ENCODE peak calls at places on chromosomes 7 and 10, in nine cellular contexts. One of them, this sample, is unnamed.

GRCh38 chr7:55965805-55966421 is 1.5 kb downstream of the NIPSNAP2 start:
- DNase-seq in GM12892: no peak
- DNase-seq in suprapubic skin: no peak
- DNase-seq in NB4: no peak
- DNase-seq in Peyer's patch: no peak
- DNase-seq in spleen: no peak
- DNase-seq in endothelial cell of umbilical vein: no peak
- DNase-seq in GM12891: no peak
- DNase-seq in uterus: no peak
- DNase-seq in this sample: no peak

GRCh38 chr7:110090113-110090820 is 1000.7 kb upstream of the LRRN3 start:
- DNase-seq in suprapubic skin: no peak
- DNase-seq in NB4: peak
- DNase-seq in GM12891: no peak
- DNase-seq in GM12892: no peak
- DNase-seq in Peyer's patch: no peak
- DNase-seq in endothelial cell of umbilical vein: peak
- DNase-seq in spleen: peak
- DNase-seq in uterus: no peak
- DNase-seq in this sample: no peak

GRCh38 chr7:51310131-51310583 is 6.5 kb downstream of the COBL start:
- DNase-seq in Peyer's patch: no peak
- DNase-seq in spleen: no peak
- DNase-seq in suprapubic skin: no peak
- DNase-seq in uterus: no peak
- DNase-seq in GM12892: no peak
- DNase-seq in NB4: no peak
- DNase-seq in endothelial cell of umbilical vein: no peak
- DNase-seq in GM12891: no peak
- DNase-seq in this sample: no peak

GRCh38 chr10:14586901-14587300 is 187.8 kb downstream of the FAM107B start:
- DNase-seq in suprapubic skin: no peak
- DNase-seq in NB4: no peak
- DNase-seq in spleen: no peak
- DNase-seq in GM12891: no peak
- DNase-seq in GM12892: no peak
- DNase-seq in uterus: no peak
- DNase-seq in Peyer's patch: peak
- DNase-seq in endothelial cell of umbilical vein: no peak
- DNase-seq in this sample: no peak

GRCh38 chr10:100980327-100981110 is 6.8 kb downstream of the MRPL43 start:
- DNase-seq in GM12891: no peak
- DNase-seq in spleen: no peak
- DNase-seq in NB4: no peak
- DNase-seq in Peyer's patch: peak
- DNase-seq in GM12892: no peak
- DNase-seq in suprapubic skin: peak
- DNase-seq in endothelial cell of umbilical vein: no peak
- DNase-seq in uterus: no peak
- DNase-seq in this sample: no peak

GRCh38 chr7:66415659-66416265 is 210.6 kb downstream of the TPST1 start:
- DNase-seq in NB4: no peak
- DNase-seq in GM12892: no peak
- DNase-seq in uterus: no peak
- DNase-seq in spleen: no peak
- DNase-seq in endothelial cell of umbilical vein: peak
- DNase-seq in Peyer's patch: no peak
- DNase-seq in GM12891: no peak
- DNase-seq in suprapubic skin: no peak
- DNase-seq in this sample: no peak

GRCh38 chr7:45973725-45974532 is 52.9 kb upstream of the IGFBP3 start:
- DNase-seq in suprapubic skin: no peak
- DNase-seq in Peyer's patch: no peak
- DNase-seq in NB4: no peak
- DNase-seq in GM12892: no peak
- DNase-seq in GM12891: no peak
- DNase-seq in endothelial cell of umbilical vein: no peak
- DNase-seq in uterus: no peak
- DNase-seq in spleen: no peak
- DNase-seq in this sample: no peak

GRCh38 chr10:60781678-60782077 is 3.4 kb downstream of the CDK1 start:
- DNase-seq in NB4: no peak
- DNase-seq in suprapubic skin: no peak
- DNase-seq in spleen: no peak
- DNase-seq in GM12891: no peak
- DNase-seq in Peyer's patch: no peak
- DNase-seq in endothelial cell of umbilical vein: no peak
- DNase-seq in uterus: no peak
- DNase-seq in GM12892: no peak
- DNase-seq in this sample: no peak

GRCh38 chr10:69619626-69620025 is 10.4 kb upstream of the FAM241B start:
- DNase-seq in NB4: no peak
- DNase-seq in GM12892: no peak
- DNase-seq in suprapubic skin: no peak
- DNase-seq in uterus: no peak
- DNase-seq in GM12891: no peak
- DNase-seq in endothelial cell of umbilical vein: no peak
- DNase-seq in spleen: no peak
- DNase-seq in Peyer's patch: no peak
- DNase-seq in this sample: no peak

GRCh38 chr7:87599336-87599735 is 1.3 kb downstream of the ABCB1 start:
- DNase-seq in suprapubic skin: no peak
- DNase-seq in uterus: no peak
- DNase-seq in Peyer's patch: peak
- DNase-seq in spleen: peak
- DNase-seq in GM12891: peak
- DNase-seq in GM12892: peak
- DNase-seq in endothelial cell of umbilical vein: no peak
- DNase-seq in NB4: peak
- DNase-seq in this sample: no peak

GRCh38 chr7:158389514-158390425 is 197.9 kb downstream of the PTPRN2 start:
- DNase-seq in spleen: peak
- DNase-seq in NB4: no peak
- DNase-seq in GM12891: no peak
- DNase-seq in Peyer's patch: no peak
- DNase-seq in GM12892: no peak
- DNase-seq in suprapubic skin: no peak
- DNase-seq in uterus: no peak
- DNase-seq in endothelial cell of umbilical vein: no peak
- DNase-seq in this sample: no peak

GRCh38 chr10:77186936-77187335 is 450.7 kb downstream of the KCNMA1 start:
- DNase-seq in suprapubic skin: no peak
- DNase-seq in endothelial cell of umbilical vein: no peak
- DNase-seq in GM12892: no peak
- DNase-seq in NB4: no peak
- DNase-seq in GM12891: no peak
- DNase-seq in uterus: no peak
- DNase-seq in Peyer's patch: no peak
- DNase-seq in spleen: no peak
- DNase-seq in this sample: no peak

GRCh38 chr10:111391146-111391545 is 314.3 kb downstream of the ADRA2A start:
- DNase-seq in NB4: no peak
- DNase-seq in suprapubic skin: no peak
- DNase-seq in GM12892: no peak
- DNase-seq in GM12891: no peak
- DNase-seq in endothelial cell of umbilical vein: no peak
- DNase-seq in uterus: no peak
- DNase-seq in Peyer's patch: no peak
- DNase-seq in spleen: no peak
- DNase-seq in this sample: no peak

DNA sequence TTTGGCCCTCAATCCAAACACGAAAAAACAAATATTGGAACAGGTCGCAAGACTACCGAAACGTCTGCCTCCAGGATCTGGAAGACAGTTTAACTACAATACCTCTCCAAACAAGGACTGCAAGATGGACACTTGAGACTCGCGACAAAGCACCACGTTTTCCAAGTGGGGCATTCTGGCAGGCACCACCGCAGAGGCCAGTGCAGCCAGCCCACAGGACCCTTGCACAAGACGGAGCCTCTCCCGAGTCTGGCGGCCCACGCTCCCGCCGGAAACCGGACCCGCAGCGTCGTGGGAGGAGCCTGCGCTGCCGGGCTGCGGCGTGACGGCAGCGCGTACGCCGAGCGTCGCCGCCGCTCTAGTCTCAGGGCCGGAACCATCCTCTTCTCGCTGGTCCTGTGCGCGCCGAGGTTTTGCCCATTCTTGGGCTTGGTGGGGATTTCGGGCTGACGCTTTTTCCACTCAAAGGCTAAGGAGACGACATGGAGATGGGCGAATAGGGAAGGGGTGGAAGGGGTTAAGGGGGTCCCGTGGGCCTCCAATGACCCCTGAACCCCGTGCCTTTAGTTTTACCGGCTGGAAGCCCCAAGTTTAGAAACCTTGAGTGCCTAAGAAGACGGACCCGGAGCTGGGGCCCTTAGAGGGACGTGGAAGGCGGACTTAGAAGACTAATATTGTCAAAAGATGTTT is at the start of gene ORC5:
- DNase-seq in GM12891: peak
- DNase-seq in suprapubic skin: peak
- DNase-seq in Peyer's patch: peak
- DNase-seq in spleen: peak
- DNase-seq in endothelial cell of umbilical vein: peak
- DNase-seq in NB4: peak
- DNase-seq in GM12892: peak
- DNase-seq in uterus: peak
- DNase-seq in this sample: peak
- TF ChIP-seq POLR2A in GM12891: peak
- TF ChIP-seq POLR2A in suprapubic skin: no peak
- TF ChIP-seq POLR2A in Peyer's patch: peak
- TF ChIP-seq POLR2A in spleen: no peak
- TF ChIP-seq POLR2A in endothelial cell of umbilical vein: peak
- TF ChIP-seq POLR2A in NB4: peak
- TF ChIP-seq POLR2A in GM12892: peak
- TF ChIP-seq POLR2A in uterus: peak
- TF ChIP-seq POLR2A in this sample: peak

DNA sequence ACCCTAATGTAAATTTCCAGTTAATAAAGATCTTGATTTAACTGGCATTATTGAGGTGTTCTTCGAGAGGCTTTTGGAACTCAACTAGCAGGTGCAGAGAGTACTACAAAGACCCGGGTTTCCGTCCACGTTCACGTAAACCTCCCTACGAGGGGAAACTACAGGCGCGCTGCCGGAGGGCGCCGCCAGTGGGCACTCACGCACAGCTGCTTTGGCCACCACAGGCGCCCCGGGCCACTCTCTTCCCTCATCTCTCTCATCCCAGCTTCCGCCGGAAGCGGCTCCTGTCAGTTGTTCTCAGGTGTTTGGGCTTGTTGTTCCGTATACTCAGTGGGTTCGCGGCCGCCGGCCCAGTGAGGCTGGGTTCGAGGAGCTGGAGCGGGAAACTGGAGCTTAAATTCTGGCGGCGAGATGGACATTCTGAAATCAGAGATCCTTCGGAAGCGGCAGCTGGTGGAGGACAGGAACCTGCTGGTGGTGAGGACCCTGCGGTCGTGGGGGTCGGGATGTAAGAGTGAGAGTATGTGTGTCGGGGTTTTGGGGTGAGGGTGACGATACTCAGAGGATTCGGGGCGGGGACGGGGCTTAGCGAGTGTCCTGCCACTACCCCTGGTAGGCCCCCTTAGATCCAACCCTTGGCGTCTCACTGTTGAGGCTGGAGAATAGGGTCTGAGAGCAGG is at the start of gene PRPF18:
- DNase-seq in GM12891: peak
- DNase-seq in spleen: peak
- DNase-seq in GM12892: peak
- DNase-seq in Peyer's patch: peak
- DNase-seq in suprapubic skin: peak
- DNase-seq in uterus: peak
- DNase-seq in endothelial cell of umbilical vein: peak
- DNase-seq in NB4: peak
- DNase-seq in this sample: peak
- TF ChIP-seq POLR2A in GM12891: peak
- TF ChIP-seq POLR2A in spleen: no peak
- TF ChIP-seq POLR2A in GM12892: peak
- TF ChIP-seq POLR2A in Peyer's patch: peak
- TF ChIP-seq POLR2A in suprapubic skin: no peak
- TF ChIP-seq POLR2A in uterus: peak
- TF ChIP-seq POLR2A in endothelial cell of umbilical vein: peak
- TF ChIP-seq POLR2A in NB4: peak
- TF ChIP-seq POLR2A in this sample: peak

DNA sequence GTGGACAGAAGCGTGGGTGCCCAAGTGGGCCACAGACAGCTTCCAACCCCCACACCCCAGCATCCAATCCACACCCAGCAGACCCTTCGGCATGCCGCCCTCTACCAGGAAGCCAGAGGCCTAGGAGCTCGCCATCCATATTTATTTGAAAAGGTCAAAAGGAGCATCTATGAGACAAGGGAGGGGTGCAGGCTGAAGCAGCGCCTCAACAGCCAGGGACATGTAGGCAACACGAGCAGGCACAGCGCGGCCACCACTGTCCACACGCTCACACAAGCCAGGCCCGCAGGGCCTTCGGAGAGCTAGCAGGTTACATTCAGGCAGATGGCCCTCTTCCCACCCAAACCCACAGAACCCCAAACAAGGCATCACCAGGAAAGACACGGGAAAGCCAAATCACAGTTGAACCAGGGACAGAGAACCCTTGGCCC is 34.6 kb downstream of the PSAP start:
- DNase-seq in suprapubic skin: no peak
- DNase-seq in GM12891: no peak
- DNase-seq in uterus: no peak
- DNase-seq in endothelial cell of umbilical vein: no peak
- DNase-seq in Peyer's patch: no peak
- DNase-seq in GM12892: no peak
- DNase-seq in NB4: no peak
- DNase-seq in spleen: peak
- DNase-seq in this sample: no peak
- TF ChIP-seq POLR2A in suprapubic skin: no peak
- TF ChIP-seq POLR2A in GM12891: no peak
- TF ChIP-seq POLR2A in uterus: no peak
- TF ChIP-seq POLR2A in endothelial cell of umbilical vein: no peak
- TF ChIP-seq POLR2A in Peyer's patch: no peak
- TF ChIP-seq POLR2A in GM12892: no peak
- TF ChIP-seq POLR2A in NB4: no peak
- TF ChIP-seq POLR2A in spleen: no peak
- TF ChIP-seq POLR2A in this sample: no peak

DNA sequence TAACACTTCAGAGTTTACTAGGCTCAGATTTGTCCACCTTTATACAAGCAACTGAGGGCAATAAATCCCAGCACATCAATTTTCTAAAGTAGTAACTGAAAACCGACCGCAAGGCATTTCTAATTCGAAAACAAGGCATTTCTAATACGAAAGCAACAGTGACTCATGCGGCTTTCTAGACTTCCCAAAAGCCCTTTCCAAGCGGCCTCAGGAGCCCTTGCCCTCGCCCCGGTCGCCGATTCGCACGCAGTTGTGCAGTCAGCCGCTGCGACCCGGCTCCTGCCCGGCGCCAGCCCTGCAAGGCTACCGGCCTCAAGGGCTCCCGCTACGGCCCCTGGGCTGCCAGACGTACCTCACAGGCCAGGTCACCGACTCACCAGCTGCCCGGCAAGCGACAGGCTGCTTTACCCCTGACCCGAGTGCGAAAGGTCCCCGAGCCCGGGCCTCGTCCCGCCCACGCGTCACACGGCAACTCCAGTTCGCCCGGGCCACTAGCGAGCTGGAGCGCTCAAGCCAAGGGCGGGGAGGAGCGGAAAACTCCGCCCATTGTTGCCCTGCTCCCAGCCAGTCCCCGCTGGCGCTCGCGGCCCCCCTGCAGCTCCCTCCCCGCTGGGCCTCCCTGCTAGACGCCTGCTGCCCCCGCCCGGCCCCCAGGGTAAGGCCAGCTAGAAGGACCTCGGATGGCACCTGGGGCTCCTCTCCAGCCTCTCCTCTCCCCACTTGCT is 7.3 kb downstream of the NCOA4 start:
- DNase-seq in suprapubic skin: peak
- DNase-seq in endothelial cell of umbilical vein: peak
- DNase-seq in GM12891: peak
- DNase-seq in Peyer's patch: peak
- DNase-seq in spleen: peak
- DNase-seq in NB4: peak
- DNase-seq in GM12892: peak
- DNase-seq in uterus: peak
- DNase-seq in this sample: peak
- TF ChIP-seq POLR2A in suprapubic skin: no peak
- TF ChIP-seq POLR2A in endothelial cell of umbilical vein: no peak
- TF ChIP-seq POLR2A in GM12891: peak
- TF ChIP-seq POLR2A in Peyer's patch: peak
- TF ChIP-seq POLR2A in spleen: no peak
- TF ChIP-seq POLR2A in NB4: peak
- TF ChIP-seq POLR2A in GM12892: peak
- TF ChIP-seq POLR2A in uterus: peak
- TF ChIP-seq POLR2A in this sample: no peak